ENCODE peak calls at places on chromosome 15, in five cellular contexts. One of them, this sample, is unnamed.

GRCh38 chr15:95864467-95864886 is 466.0 kb upstream of the NR2F2 start:
- DNase-seq in H1: no peak
- DNase-seq in K562: no peak
- DNase-seq in GM12878: peak; percentile 73
- DNase-seq in HepG2: no peak
- DNase-seq in this sample: no peak

GRCh38 chr15:41790756-41791546 is 16.7 kb downstream of the MAPKBP1 start:
- DNase-seq in H1: no peak
- DNase-seq in K562: peak; percentile 78
- DNase-seq in GM12878: no peak
- DNase-seq in HepG2: peak; percentile 28
- DNase-seq in this sample: peak; percentile 28

GRCh38 chr15:45573961-45574629 is 13.1 kb upstream of the BLOC1S6 start:
- DNase-seq in H1: peak; percentile 94
- DNase-seq in K562: peak; percentile 45
- DNase-seq in GM12878: no peak
- DNase-seq in HepG2: peak; percentile 61
- DNase-seq in this sample: peak; percentile 53

GRCh38 chr15:39738998-39739397 is 43.6 kb downstream of the FSIP1 start:
- DNase-seq in H1: no peak
- DNase-seq in K562: no peak
- DNase-seq in GM12878: no peak
- DNase-seq in HepG2: no peak
- DNase-seq in this sample: no peak

GRCh38 chr15:95557226-95558046 is 773.1 kb upstream of the NR2F2 start:
- DNase-seq in H1: no peak
- DNase-seq in K562: peak; percentile 72
- DNase-seq in GM12878: peak; percentile 12
- DNase-seq in HepG2: peak; percentile 1
- DNase-seq in this sample: peak; percentile 83

GRCh38 chr15:50234764-50235163 is 30.8 kb downstream of the HDC start:
- DNase-seq in H1: no peak
- DNase-seq in K562: no peak
- DNase-seq in GM12878: no peak
- DNase-seq in HepG2: no peak
- DNase-seq in this sample: no peak

GRCh38 chr15:64369078-64369607 is 12.1 kb downstream of the PCLAF start:
- DNase-seq in H1: no peak
- DNase-seq in K562: no peak
- DNase-seq in GM12878: no peak
- DNase-seq in HepG2: peak; percentile 65
- DNase-seq in this sample: no peak

GRCh38 chr15:96583671-96584070 is 253.2 kb downstream of the NR2F2 start:
- DNase-seq in H1: no peak
- DNase-seq in K562: no peak
- DNase-seq in GM12878: no peak
- DNase-seq in HepG2: no peak
- DNase-seq in this sample: no peak

GRCh38 chr15:91289324-91289723 is 189.3 kb downstream of the SV2B start:
- DNase-seq in H1: no peak
- DNase-seq in K562: peak; percentile 20
- DNase-seq in GM12878: no peak
- DNase-seq in HepG2: no peak
- DNase-seq in this sample: no peak

GRCh38 chr15:88243895-88244787 is 12.4 kb downstream of the NTRK3 start:
- DNase-seq in H1: peak; percentile 65
- DNase-seq in K562: peak; percentile 35
- DNase-seq in GM12878: no peak
- DNase-seq in HepG2: peak; percentile 28
- DNase-seq in this sample: peak; percentile 27

GRCh38 chr15:27454281-27455060 is 483.5 kb downstream of the GABRG3 start:
- DNase-seq in H1: no peak
- DNase-seq in K562: peak; percentile 79
- DNase-seq in GM12878: no peak
- DNase-seq in HepG2: no peak
- DNase-seq in this sample: no peak

GRCh38 chr15:38879909-38880471 is 315.4 kb upstream of the RASGRP1 start:
- DNase-seq in H1: no peak
- DNase-seq in K562: no peak
- DNase-seq in GM12878: no peak
- DNase-seq in HepG2: no peak
- DNase-seq in this sample: no peak

GRCh38 chr15:76799760-76800159 is 105.4 kb downstream of the SCAPER start:
- DNase-seq in H1: no peak
- DNase-seq in K562: peak; percentile 16
- DNase-seq in GM12878: no peak
- DNase-seq in HepG2: no peak
- DNase-seq in this sample: no peak

GRCh38 chr15:51992953-51993352 is 21.4 kb upstream of the LEO1 start:
- DNase-seq in H1: no peak
- DNase-seq in K562: no peak
- DNase-seq in GM12878: no peak
- DNase-seq in HepG2: peak; percentile 77
- DNase-seq in this sample: no peak

GRCh38 chr15:80494311-80494710 is 90.1 kb downstream of the ARNT2 start:
- DNase-seq in H1: no peak
- DNase-seq in K562: no peak
- DNase-seq in GM12878: no peak
- DNase-seq in HepG2: peak; percentile 75
- DNase-seq in this sample: no peak

GRCh38 chr15:31801152-31801551 is 229.2 kb upstream of the CHRNA7 start:
- DNase-seq in H1: no peak
- DNase-seq in K562: no peak
- DNase-seq in GM12878: no peak
- DNase-seq in HepG2: no peak
- DNase-seq in this sample: no peak

GRCh38 chr15:99845009-99845408 is 111.8 kb upstream of the LYSMD4 start:
- DNase-seq in H1: no peak
- DNase-seq in K562: no peak
- DNase-seq in GM12878: no peak
- DNase-seq in HepG2: no peak
- DNase-seq in this sample: no peak

GRCh38 chr15:94056314-94056713 is 175.0 kb upstream of the MCTP2 start:
- DNase-seq in H1: no peak
- DNase-seq in K562: no peak
- DNase-seq in GM12878: no peak
- DNase-seq in HepG2: no peak
- DNase-seq in this sample: no peak

GRCh38 chr15:95655089-95655488 is 675.4 kb upstream of the NR2F2 start:
- DNase-seq in H1: no peak
- DNase-seq in K562: no peak
- DNase-seq in GM12878: no peak
- DNase-seq in HepG2: no peak
- DNase-seq in this sample: no peak

GRCh38 chr15:25248583-25249235 is 190.1 kb downstream of the UBE3A start:
- DNase-seq in H1: no peak
- DNase-seq in K562: no peak
- DNase-seq in GM12878: no peak
- DNase-seq in HepG2: no peak
- DNase-seq in this sample: no peak

GRCh38 chr15:62749036-62749435 is 293.5 kb upstream of the TPM1 start:
- DNase-seq in H1: no peak
- DNase-seq in K562: no peak
- DNase-seq in GM12878: no peak
- DNase-seq in HepG2: no peak
- DNase-seq in this sample: no peak

GRCh38 chr15:95840004-95840403 is 490.5 kb upstream of the NR2F2 start:
- DNase-seq in H1: no peak
- DNase-seq in K562: no peak
- DNase-seq in GM12878: no peak
- DNase-seq in HepG2: no peak
- DNase-seq in this sample: no peak

GRCh38 chr15:64532921-64533320 is 72.5 kb downstream of the ZNF609 start:
- DNase-seq in H1: no peak
- DNase-seq in K562: peak; percentile 33
- DNase-seq in GM12878: no peak
- DNase-seq in HepG2: no peak
- DNase-seq in this sample: no peak

GRCh38 chr15:86664581-86664980 is 584.9 kb downstream of the AGBL1 start:
- DNase-seq in H1: no peak
- DNase-seq in K562: no peak
- DNase-seq in GM12878: no peak
- DNase-seq in HepG2: no peak
- DNase-seq in this sample: no peak

GRCh38 chr15:78195735-78196201 is 38.6 kb downstream of the ACSBG1 start:
- DNase-seq in H1: peak; percentile 61
- DNase-seq in K562: peak; percentile 60
- DNase-seq in GM12878: no peak
- DNase-seq in HepG2: peak; percentile 10
- DNase-seq in this sample: no peak

GRCh38 chr15:52208306-52208946 is 17.2 kb upstream of the GNB5 start:
- DNase-seq in H1: peak; percentile 95
- DNase-seq in K562: peak; percentile 78
- DNase-seq in GM12878: no peak
- DNase-seq in HepG2: peak; percentile 76
- DNase-seq in this sample: peak; percentile 49

GRCh38 chr15:27514526-27514925 is 543.5 kb downstream of the GABRG3 start:
- DNase-seq in H1: no peak
- DNase-seq in K562: no peak
- DNase-seq in GM12878: no peak
- DNase-seq in HepG2: no peak
- DNase-seq in this sample: no peak

GRCh38 chr15:45110256-45110820 is 3.6 kb downstream of the DUOX2 start:
- DNase-seq in H1: no peak
- DNase-seq in K562: no peak
- DNase-seq in GM12878: no peak
- DNase-seq in HepG2: no peak
- DNase-seq in this sample: no peak

GRCh38 chr15:89356634-89357298 is 22.1 kb upstream of the POLG start:
- DNase-seq in H1: no peak
- DNase-seq in K562: no peak
- DNase-seq in GM12878: no peak
- DNase-seq in HepG2: no peak
- DNase-seq in this sample: no peak
- TF ChIP-seq SRF in H1: no peak
- TF ChIP-seq SRF in K562: no peak
- TF ChIP-seq SRF in GM12878: no peak
- TF ChIP-seq SRF in HepG2: no peak
- TF ChIP-seq SRF in this sample: no peak

GRCh38 chr15:84910928-84911623 is 26.6 kb downstream of the SLC28A1 start:
- DNase-seq in H1: peak; percentile 43
- DNase-seq in K562: no peak
- DNase-seq in GM12878: no peak
- DNase-seq in HepG2: no peak
- DNase-seq in this sample: no peak
- TF ChIP-seq MAX in H1: no peak
- TF ChIP-seq MAX in K562: no peak
- TF ChIP-seq MAX in GM12878: no peak
- TF ChIP-seq MAX in HepG2: no peak
- TF ChIP-seq MAX in this sample: no peak

GRCh38 chr15:100923076-100923475 is 3.9 kb downstream of the LRRK1 start:
- DNase-seq in H1: no peak
- DNase-seq in K562: no peak
- DNase-seq in GM12878: no peak
- DNase-seq in HepG2: no peak
- DNase-seq in this sample: no peak
- TF ChIP-seq SRF in H1: no peak
- TF ChIP-seq SRF in K562: no peak
- TF ChIP-seq SRF in GM12878: no peak
- TF ChIP-seq SRF in HepG2: no peak
- TF ChIP-seq SRF in this sample: no peak

GRCh38 chr15:69311319-69311721 is 12.6 kb downstream of the PAQR5 start:
- DNase-seq in H1: no peak
- DNase-seq in K562: no peak
- DNase-seq in GM12878: no peak
- DNase-seq in HepG2: no peak
- DNase-seq in this sample: no peak
- TF ChIP-seq MAX in H1: no peak
- TF ChIP-seq MAX in K562: no peak
- TF ChIP-seq MAX in GM12878: no peak
- TF ChIP-seq MAX in HepG2: no peak
- TF ChIP-seq MAX in this sample: no peak

GRCh38 chr15:66647358-66647757 is 54.7 kb upstream of the SMAD6 start:
- DNase-seq in H1: no peak
- DNase-seq in K562: no peak
- DNase-seq in GM12878: no peak
- DNase-seq in HepG2: no peak
- DNase-seq in this sample: no peak
- TF ChIP-seq SRF in H1: no peak
- TF ChIP-seq SRF in K562: no peak
- TF ChIP-seq SRF in GM12878: no peak
- TF ChIP-seq SRF in HepG2: no peak
- TF ChIP-seq SRF in this sample: no peak

This sample was measured in HCT116.